ENCODE peak calls at places on chromosomes 5 and 9, in five cellular contexts. Z, U, C, P and R are unnamed samples.
A peak's percentile ranks its signal among the peaks of the same experiment; 100 is the strongest.

GRCh38 chr5:116075117-116075910 is 9.5 kb upstream of the COMMD10 start:
- DNase-seq in Z (peak; percentile 27), U (no peak), C (no peak), P (no peak), R (no peak)

GRCh38 chr9:20242767-20243166 is 379.5 kb downstream of the MLLT3 start:
- DNase-seq in Z (no peak), U (no peak), C (no peak), P (no peak), R (no peak)

GRCh38 chr5:131324311-131324710 is 60.5 kb downstream of the CDC42SE2 start:
- DNase-seq in Z (no peak), U (no peak), C (no peak), P (no peak), R (peak; percentile 29)

GRCh38 chr5:7754997-7755596 is 95.8 kb downstream of the CFAP90 start:
- DNase-seq in Z (peak; percentile 39), U (peak; percentile 41), C (no peak), P (no peak), R (peak; percentile 47)

GRCh38 chr9:72169185-72169584 is 19.9 kb downstream of the GDA start:
- DNase-seq in Z (no peak), U (no peak), C (no peak), P (no peak), R (no peak)

GRCh38 chr5:143350790-143351603 is 52.5 kb downstream of the NR3C1 start:
- DNase-seq in Z (peak; percentile 92), U (peak; percentile 27), C (peak; percentile 61), P (no peak), R (peak; percentile 80)

GRCh38 chr5:114249838-114250237 is 112.0 kb upstream of the KCNN2 start:
- DNase-seq in Z (peak; percentile 69), U (no peak), C (peak; percentile 76), P (no peak), R (no peak)

GRCh38 chr5:14816999-14817761 is 54.4 kb downstream of the ANKH start:
- DNase-seq in Z (peak; percentile 91), U (no peak), C (peak; percentile 44), P (no peak), R (peak; percentile 91)

GRCh38 chr9:131178382-131178781 is 53.0 kb downstream of the NUP214 start:
- DNase-seq in Z (peak; percentile 55), U (peak; percentile 39), C (peak; percentile 74), P (peak; percentile 70), R (peak; percentile 85)

GRCh38 chr5:179828756-179829421 is 8.2 kb downstream of the SQSTM1 start:
- DNase-seq in Z (no peak), U (no peak), C (no peak), P (no peak), R (no peak)

GRCh38 chr5:179824745-179825112 is 4.0 kb downstream of the SQSTM1 start:
- DNase-seq in Z (no peak), U (no peak), C (no peak), P (no peak), R (no peak)

GRCh38 chr5:179827684-179828083 is 7.0 kb downstream of the SQSTM1 start:
- DNase-seq in Z (peak; percentile 49), U (no peak), C (no peak), P (peak; percentile 70), R (no peak)

GRCh38 chr5:179823937-179824744 is 3.4 kb downstream of the SQSTM1 start:
- DNase-seq in Z (no peak), U (no peak), C (no peak), P (peak; percentile 61), R (no peak)

GRCh38 chr5:179825655-179826182 is 5.0 kb downstream of the SQSTM1 start:
- DNase-seq in Z (no peak), U (no peak), C (no peak), P (peak; percentile 60), R (no peak)
- H3K27ac ChIP-seq in Z (no peak overlapping the region), U (no peak overlapping the region), C (no peak overlapping the region), P (no peak overlapping the region), R (no peak overlapping the region)

GRCh38 chr9:137575725-137576411 is 2.9 kb downstream of the DPH7 start:
- DNase-seq in Z (no peak), U (no peak), C (no peak), P (no peak), R (peak; percentile 46)
- H3K27ac ChIP-seq in Z (no peak overlapping the region), U (peak overlapping the region; percentile 1), C (no peak overlapping the region), P (no peak overlapping the region), R (peak overlapping the region; percentile 85)

DNA sequence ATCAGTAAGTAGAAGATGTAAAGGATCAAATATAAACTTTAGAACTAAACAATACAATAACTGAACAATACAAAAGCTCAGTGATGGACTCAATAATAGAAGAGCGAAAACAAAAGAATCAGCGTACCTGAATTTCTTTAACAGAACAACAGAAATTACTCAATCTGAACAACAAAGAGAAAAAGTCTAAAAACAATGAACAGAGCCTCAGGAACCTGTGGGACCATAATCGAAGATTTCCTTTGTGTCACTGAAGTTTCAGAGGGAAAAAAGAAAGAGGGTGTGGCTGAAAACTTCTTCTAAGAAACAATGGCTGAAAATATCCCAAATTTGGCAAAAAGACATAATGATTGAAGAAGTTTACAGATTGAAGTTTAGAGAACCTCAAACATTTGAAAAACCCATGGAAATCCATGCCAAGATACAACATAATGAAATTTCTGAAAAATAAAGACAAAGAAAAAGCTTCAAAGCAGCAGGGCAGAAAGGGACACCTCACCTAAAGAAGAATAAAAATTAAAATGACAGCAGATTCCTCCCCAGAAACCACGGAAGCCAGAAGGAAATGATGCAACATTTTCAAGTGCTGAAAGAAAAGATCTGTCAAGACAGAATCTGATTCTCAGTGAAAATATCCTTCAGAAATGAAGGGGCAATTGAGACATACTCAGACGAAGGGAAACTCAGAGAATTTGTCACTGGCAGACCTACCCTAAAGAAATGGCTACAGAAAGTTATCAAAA is 288.8 kb downstream of the ARL15 start:
- DNase-seq in Z (peak; percentile 29), U (no peak), C (no peak), P (no peak), R (no peak)
- H3K27ac ChIP-seq in Z (no peak overlapping the region), U (no peak overlapping the region), C (peak overlapping the region; percentile 25), P (no peak overlapping the region), R (peak overlapping the region; percentile 56)

DNA sequence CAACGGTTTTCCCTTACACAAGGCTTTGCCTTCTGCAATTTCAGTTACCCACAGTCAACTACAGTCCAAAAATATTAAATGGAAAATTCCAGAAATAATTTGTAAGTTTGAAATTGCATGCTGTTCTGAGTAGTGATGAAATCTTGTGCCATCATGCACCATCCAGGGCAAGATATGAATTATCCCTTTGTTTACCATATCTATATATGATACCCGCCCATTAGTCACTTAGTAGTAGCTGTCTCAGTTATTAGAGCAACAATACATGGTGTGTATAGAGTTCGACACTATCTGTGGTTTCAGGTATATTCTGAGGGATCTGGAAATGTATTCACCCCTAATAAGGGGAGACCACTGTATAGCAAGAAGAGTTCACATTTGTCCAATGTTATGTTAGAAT is 29.4 kb downstream of the ERBIN start:
- DNase-seq in Z (no peak), U (no peak), C (no peak), P (no peak), R (no peak)
- H3K27ac ChIP-seq in Z (no peak overlapping the region), U (no peak overlapping the region), C (no peak overlapping the region), P (no peak overlapping the region), R (no peak overlapping the region)

GRCh38 chr9:87604886-87605588 is 107.4 kb downstream of the DAPK1 start:
- DNase-seq in Z (no peak), U (no peak), C (no peak), P (no peak), R (no peak)

GRCh38 chr9:87605676-87606075 is 108.0 kb downstream of the DAPK1 start:
- DNase-seq in Z (no peak), U (no peak), C (no peak), P (no peak), R (no peak)

GRCh38 chr9:87602933-87603643 is 105.4 kb downstream of the DAPK1 start:
- DNase-seq in Z (no peak), U (no peak), C (no peak), P (no peak), R (no peak)

GRCh38 chr9:87601595-87601994 is 103.9 kb downstream of the DAPK1 start:
- DNase-seq in Z (no peak), U (no peak), C (no peak), P (no peak), R (no peak)

DNA sequence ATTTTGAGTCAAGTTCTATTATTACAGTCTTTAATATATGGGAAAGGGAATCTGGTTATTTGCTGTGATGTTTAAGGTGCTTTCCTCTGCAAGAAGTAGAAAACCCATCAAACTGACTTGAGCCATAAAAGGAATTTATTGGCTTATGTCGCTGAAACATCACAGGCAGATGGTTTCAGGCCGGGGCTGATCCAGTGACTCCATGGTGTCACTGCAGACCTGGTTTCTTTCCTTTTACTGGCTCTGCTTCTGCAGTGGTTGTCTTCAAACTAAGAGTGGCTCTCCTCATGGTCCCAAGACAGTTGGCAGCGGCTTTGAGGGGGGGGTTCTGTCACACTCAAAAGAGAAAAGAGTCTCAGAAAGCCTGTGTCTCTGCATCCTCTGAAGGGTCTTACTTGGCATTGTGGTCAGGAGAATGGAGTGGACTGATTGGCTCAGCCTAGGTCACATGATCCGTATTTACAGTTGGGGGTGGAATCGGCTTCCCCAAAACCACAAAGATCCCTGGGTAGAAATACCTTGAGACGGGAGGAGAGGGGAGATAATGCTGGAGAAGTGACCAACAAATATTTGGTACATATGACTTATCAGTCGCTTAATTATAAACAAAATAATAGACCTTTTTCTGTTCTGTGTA is 106.3 kb downstream of the DAPK1 start:
- DNase-seq in Z (no peak), U (no peak), C (no peak), P (no peak), R (no peak)
- H3K27ac ChIP-seq in Z (no peak overlapping the region), U (no peak overlapping the region), C (peak overlapping the region; percentile 11), P (peak overlapping the region; percentile 83), R (no peak overlapping the region)

GRCh38 chr5:88276378-88276777 is 7.7 kb upstream of the TMEM161B start:
- DNase-seq in Z (no peak), U (no peak), C (no peak), P (no peak), R (no peak)

GRCh38 chr5:88279584-88279983 is 10.9 kb upstream of the TMEM161B start:
- DNase-seq in Z (no peak), U (no peak), C (no peak), P (no peak), R (no peak)

GRCh38 chr5:88281322-88281721 is 12.7 kb upstream of the TMEM161B start:
- DNase-seq in Z (no peak), U (no peak), C (no peak), P (no peak), R (no peak)

DNA sequence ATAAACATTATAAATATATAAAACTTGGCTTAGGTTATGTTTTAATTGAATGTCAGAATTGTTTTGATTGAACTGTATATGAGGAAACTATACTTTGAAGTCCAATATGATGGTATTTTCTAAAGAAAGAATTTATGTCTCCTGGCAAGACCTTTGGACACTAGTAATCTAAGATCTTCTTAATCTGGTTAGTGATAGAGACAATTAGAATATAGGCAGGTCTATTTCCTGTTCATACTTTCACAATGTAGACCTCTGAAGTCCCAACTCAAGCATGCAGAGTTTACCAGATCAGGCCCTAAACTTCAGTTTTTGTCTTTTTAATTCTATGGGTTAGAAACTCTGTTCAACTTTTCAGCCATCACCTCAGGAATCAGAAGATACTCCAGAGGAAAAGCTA is 6.9 kb upstream of the TMEM161B start:
- DNase-seq in Z (no peak), U (no peak), C (no peak), P (no peak), R (no peak)
- H3K27ac ChIP-seq in Z (no peak overlapping the region), U (no peak overlapping the region), C (no peak overlapping the region), P (no peak overlapping the region), R (no peak overlapping the region)

GRCh38 chr9:76677481-76678055 is 86.7 kb upstream of the PCA3 start:
- DNase-seq in Z (peak; percentile 85), U (no peak), C (no peak), P (peak; percentile 69), R (no peak)
- H3K27ac ChIP-seq in Z (no peak overlapping the region), U (no peak overlapping the region), C (no peak overlapping the region), P (peak overlapping the region; percentile 29), R (no peak overlapping the region)

GRCh38 chr5:98865690-98866089 is 63.1 kb downstream of the CHD1 start:
- DNase-seq in Z (peak; percentile 73), U (no peak), C (no peak), P (no peak), R (no peak)
- H3K27ac ChIP-seq in Z (no peak overlapping the region), U (no peak overlapping the region), C (no peak overlapping the region), P (no peak overlapping the region), R (no peak overlapping the region)

GRCh38 chr5:173920024-173920753 is 32.0 kb downstream of the CPEB4 start:
- DNase-seq in Z (peak; percentile 48), U (no peak), C (no peak), P (no peak), R (peak; percentile 60)
- H3K27ac ChIP-seq in Z (no peak overlapping the region), U (no peak overlapping the region), C (no peak overlapping the region), P (peak overlapping the region; percentile 89), R (peak overlapping the region; percentile 97)